ENCODE peak calls at places on chromosomes 11 and 22, in six cellular contexts. Z is IMR-90, O is HFF-Myc, P is lung, U is GM12865, D is upper lobe of right lung. X is an unnamed sample.

GRCh38 chr11:46381836-46382643 is 571 bp downstream of the MDK start:
- DNase-seq in Z (no peak), O (no peak), P (no peak), U (no peak), D (no peak), X (no peak)

GRCh38 chr11:115645631-115646271 is 141.5 kb upstream of the CADM1 start:
- DNase-seq in Z (no peak), O (no peak), P (no peak), U (no peak), D (no peak), X (no peak)

GRCh38 chr11:79201637-79202347 is 239.0 kb downstream of the TENM4 start:
- DNase-seq in Z (no peak), O (no peak), P (no peak), U (peak), D (no peak), X (no peak)

GRCh38 chr11:62124186-62125113 is 639 bp downstream of the INCENP start:
- DNase-seq in Z (peak), O (no peak), P (peak), U (peak), D (no peak), X (peak)

GRCh38 chr11:55849037-55849436 is 10.5 kb downstream of the OR5D16 start:
- DNase-seq in Z (no peak), O (no peak), P (no peak), U (no peak), D (no peak), X (no peak)

GRCh38 chr11:117096973-117097566 is 1.2 kb downstream of the SIK3 start:
- DNase-seq in Z (no peak), O (no peak), P (no peak), U (no peak), D (no peak), X (no peak)

GRCh38 chr11:43489869-43490465 is 131.2 kb downstream of the TTC17 start:
- DNase-seq in Z (no peak), O (no peak), P (no peak), U (no peak), D (no peak), X (no peak)

GRCh38 chr11:117824571-117825537 is at the start of gene FXYD2:
- DNase-seq in Z (no peak), O (no peak), P (no peak), U (no peak), D (peak), X (no peak)

GRCh38 chr22:44550666-44551491 is 52.8 kb upstream of the RTL6 start:
- DNase-seq in Z (peak), O (peak), P (peak), U (peak), D (peak), X (peak)

GRCh38 chr11:6654281-6655019 is 1.2 kb downstream of the DCHS1 start:
- DNase-seq in Z (no peak), O (no peak), P (no peak), U (no peak), D (no peak), X (no peak)

GRCh38 chr11:124669193-124669592 is 4.3 kb downstream of the SIAE start:
- DNase-seq in Z (peak), O (peak), P (peak), U (peak), D (no peak), X (peak)

GRCh38 chr22:37253164-37253660 is 9.1 kb upstream of the RAC2 start:
- DNase-seq in Z (no peak), O (no peak), P (no peak), U (no peak), D (no peak), X (no peak)

GRCh38 chr11:79546366-79546765 is 105.5 kb upstream of the TENM4 start:
- DNase-seq in Z (no peak), O (no peak), P (no peak), U (no peak), D (no peak), X (no peak)

GRCh38 chr11:57288771-57289579 is 35.8 kb downstream of the TNKS1BP1 start:
- DNase-seq in Z (peak), O (no peak), P (no peak), U (no peak), D (no peak), X (peak)

GRCh38 chr11:2975594-2975993 is 16.5 kb downstream of the NAP1L4 start:
- DNase-seq in Z (peak), O (no peak), P (no peak), U (peak), D (no peak), X (peak)

GRCh38 chr22:29456211-29456671 is 17.9 kb downstream of the RFPL1 start:
- DNase-seq in Z (peak), O (no peak), P (no peak), U (no peak), D (no peak), X (no peak)

GRCh38 chr11:44939673-44940072 is 11.0 kb downstream of the TP53I11 start:
- DNase-seq in Z (no peak), O (no peak), P (no peak), U (no peak), D (no peak), X (peak)

GRCh38 chr11:69683764-69684333 is 8.7 kb upstream of the LTO1 start:
- DNase-seq in Z (no peak), O (no peak), P (no peak), U (no peak), D (peak), X (peak)

GRCh38 chr11:104073950-104074349 is 37.5 kb downstream of the DDI1 start:
- DNase-seq in Z (peak), O (no peak), P (no peak), U (peak), D (no peak), X (no peak)

GRCh38 chr11:75214411-75214821 is 26.2 kb upstream of the TPBGL start:
- DNase-seq in Z (peak), O (peak), P (peak), U (peak), D (peak), X (peak)

GRCh38 chr11:66857234-66857926 is 516 bp downstream of the LRFN4 start:
- DNase-seq in Z (no peak), O (no peak), P (no peak), U (no peak), D (no peak), X (no peak)

GRCh38 chr11:76770642-76771445 is 12.3 kb upstream of the TSKU start:
- DNase-seq in Z (peak), O (peak), P (no peak), U (peak), D (no peak), X (peak)

GRCh38 chr22:48493733-48494132 is 1333.9 kb downstream of the BRD1 start:
- DNase-seq in Z (no peak), O (no peak), P (no peak), U (no peak), D (peak), X (no peak)

GRCh38 chr11:130677486-130678153 is 229.2 kb downstream of the ADAMTS15 start:
- DNase-seq in Z (peak), O (peak), P (no peak), U (no peak), D (no peak), X (peak)

GRCh38 chr22:31210830-31211503 is 1.1 kb upstream of the LIMK2 start:
- DNase-seq in Z (no peak), O (no peak), P (peak), U (peak), D (no peak), X (peak)

GRCh38 chr11:128086794-128087193 is 500.6 kb downstream of the ETS1 start:
- DNase-seq in Z (no peak), O (no peak), P (no peak), U (no peak), D (no peak), X (no peak)

GRCh38 chr22:24707477-24707816 is 67.1 kb downstream of the PIWIL3 start:
- DNase-seq in Z (no peak), O (no peak), P (no peak), U (no peak), D (no peak), X (no peak)

GRCh38 chr22:24706732-24707476 is 67.6 kb downstream of the PIWIL3 start:
- DNase-seq in Z (no peak), O (no peak), P (no peak), U (no peak), D (no peak), X (no peak)

GRCh38 chr22:24703101-24703500 is 71.4 kb downstream of the PIWIL3 start:
- DNase-seq in Z (peak), O (no peak), P (no peak), U (no peak), D (no peak), X (peak)

GRCh38 chr22:24706050-24706449 is 68.5 kb downstream of the PIWIL3 start:
- DNase-seq in Z (no peak), O (no peak), P (no peak), U (no peak), D (no peak), X (no peak)
- TF ChIP-seq CTCF in Z (no peak), O (peak), P (no peak), U (no peak), D (no peak), X (peak)

GRCh38 chr11:95989780-95990179 is 65.9 kb upstream of the MTMR2 start:
- DNase-seq in Z (no peak), O (no peak), P (no peak), U (no peak), D (no peak), X (no peak)

GRCh38 chr11:95984035-95984434 is 60.1 kb upstream of the MTMR2 start:
- DNase-seq in Z (no peak), O (no peak), P (no peak), U (no peak), D (no peak), X (no peak)

GRCh38 chr11:95989216-95989615 is 65.3 kb upstream of the MTMR2 start:
- DNase-seq in Z (no peak), O (no peak), P (no peak), U (no peak), D (no peak), X (no peak)

GRCh38 chr11:95991101-95991500 is 67.2 kb upstream of the MTMR2 start:
- DNase-seq in Z (no peak), O (no peak), P (no peak), U (no peak), D (no peak), X (no peak)

GRCh38 chr11:95985174-95985808 is 61.4 kb upstream of the MTMR2 start:
- DNase-seq in Z (peak), O (no peak), P (no peak), U (no peak), D (no peak), X (peak)
- H3K4me3 ChIP-seq in Z (no peak), O (no peak), P (no peak), U (no peak), D (no peak), X (no peak)

GRCh38 chr11:5605849-5606248 is 9.4 kb downstream of the TRIM6 start:
- DNase-seq in Z (peak), O (no peak), P (no peak), U (no peak), D (no peak), X (peak)
- TF ChIP-seq CTCF in Z (peak), O (no peak), P (no peak), U (no peak), D (no peak), X (no peak)

DNA sequence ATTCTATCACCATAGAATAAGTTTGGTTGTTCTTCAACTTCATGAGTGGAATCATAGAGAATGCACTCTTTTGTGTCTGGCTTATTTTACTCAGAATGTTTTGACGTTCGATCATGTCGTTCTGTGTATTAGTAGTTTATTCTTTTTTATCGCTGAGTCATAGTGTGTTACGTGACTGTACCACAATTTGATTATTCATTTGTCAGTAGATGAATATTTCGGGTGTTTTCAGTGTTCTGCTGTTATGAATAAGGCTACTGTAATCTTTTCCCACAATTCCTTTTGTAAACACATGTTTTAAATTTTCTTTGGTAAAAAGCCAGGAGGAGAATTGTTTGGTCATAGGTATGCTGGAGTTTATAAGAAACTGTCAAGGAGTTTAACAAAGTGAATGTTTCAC is 279.9 kb upstream of the B3GAT1 start:
- DNase-seq in Z (peak), O (no peak), P (no peak), U (no peak), D (no peak), X (peak)
- H3K4me3 ChIP-seq in Z (no peak), O (no peak), P (no peak), U (no peak), D (no peak), X (no peak)

GRCh38 chr22:19430890-19431541 is 517 bp downstream of the HIRA start:
- DNase-seq in Z (peak), O (no peak), P (peak), U (peak), D (peak), X (peak)
- TF ChIP-seq CTCF in Z (no peak), O (no peak), P (no peak), U (no peak), D (no peak), X (peak)

X was measured in cardiac fibroblast.